ENCODE peak calls at places on chromosomes 4 and X, in seven cellular contexts. V is A549, B is tibial nerve, Y is HepG2, X is transverse colon, R is HCT116, P is IMR-90. Z is an unnamed sample.
A peak's percentile ranks its signal among the peaks of the same experiment; 100 is the strongest.

GRCh38 chrX:19840899-19841648 is 46.3 kb downstream of the SH3KBP1 start:
- DNase-seq in R (no peak), P (no peak), V (no peak), X (no peak), Y (peak; percentile 1), B (no peak), Z (no peak)

GRCh38 chrX:12480956-12481355 is 310.3 kb upstream of the PRPS2 start:
- DNase-seq in Y (no peak), R (no peak), V (no peak), P (peak; percentile 35), X (no peak), B (no peak), Z (no peak)

GRCh38 chr4:82201805-82202636 is 171.8 kb downstream of the HNRNPD start:
- DNase-seq in V (peak; percentile 40), R (peak; percentile 36), X (peak; percentile 35), P (peak; percentile 27), Y (peak; percentile 49), B (no peak), Z (no peak)

GRCh38 chr4:104964387-104965175 is 182.1 kb upstream of the TET2 start:
- DNase-seq in V (no peak), B (no peak), R (no peak), P (no peak), X (no peak), Y (no peak), Z (no peak)

GRCh38 chr4:76306882-76307669 is 543 bp downstream of the STBD1 start:
- DNase-seq in V (peak; percentile 68), R (no peak), B (peak; percentile 12), X (peak; percentile 80), P (peak; percentile 44), Y (peak; percentile 19), Z (peak; percentile 81)

GRCh38 chr4:99838927-99839326 is 22.3 kb downstream of the DAPP1 start:
- DNase-seq in V (no peak), Y (no peak), B (no peak), R (no peak), X (no peak), P (no peak), Z (no peak)

GRCh38 chrX:44874481-44875184 is 1.6 kb downstream of the KDM6A start:
- DNase-seq in Y (no peak), X (peak; percentile 42), B (peak; percentile 10), R (no peak), P (peak; percentile 49), V (peak; percentile 50), Z (no peak)

GRCh38 chrX:140318306-140318705 is 186.6 kb downstream of the SOX3 start:
- DNase-seq in P (no peak), Y (no peak), R (no peak), V (no peak), X (no peak), B (no peak), Z (no peak)

GRCh38 chrX:39157796-39158195 is 356.5 kb downstream of the MID1IP1 start:
- DNase-seq in R (no peak), P (no peak), Y (no peak), X (no peak), V (no peak), B (no peak), Z (no peak)

GRCh38 chr4:11470709-11471441 is 42.2 kb upstream of the HS3ST1 start:
- DNase-seq in V (no peak), Y (no peak), R (no peak), B (no peak), P (no peak), X (no peak), Z (no peak)

GRCh38 chr4:164931551-164932324 is 45.7 kb downstream of the TRIM61 start:
- DNase-seq in P (no peak), Y (no peak), X (no peak), R (no peak), B (no peak), V (no peak), Z (no peak)

GRCh38 chr4:183596056-183596757 is 62.8 kb downstream of the RWDD4 start:
- DNase-seq in Y (no peak), X (no peak), P (no peak), V (no peak), B (no peak), R (no peak), Z (no peak)

GRCh38 chr4:127212701-127213100 is 420.1 kb upstream of the INTU start:
- DNase-seq in P (peak; percentile 17), R (no peak), V (no peak), Y (no peak), X (no peak), B (no peak), Z (no peak)

GRCh38 chrX:21715825-21716224 is 42.1 kb downstream of the SMPX start:
- DNase-seq in P (no peak), Y (no peak), R (no peak), B (no peak), V (no peak), X (no peak), Z (no peak)

GRCh38 chr4:102610007-102610406 is 108.8 kb downstream of the NFKB1 start:
- DNase-seq in Y (no peak), X (no peak), V (no peak), B (no peak), P (peak; percentile 12), R (no peak), Z (no peak)

GRCh38 chrX:96685205-96686099 is 810 bp downstream of the DIAPH2 start:
- DNase-seq in B (peak; percentile 27), R (no peak), V (peak; percentile 42), X (peak; percentile 45), P (peak; percentile 55), Y (peak; percentile 7), Z (peak; percentile 34)

GRCh38 chrX:96683997-96684338 is 674 bp upstream of the DIAPH2 start:
- DNase-seq in P (no peak), R (no peak), Y (peak; percentile 0), V (no peak), X (no peak), B (no peak), Z (no peak)

GRCh38 chrX:96684339-96685204 is at the start of gene DIAPH2:
- DNase-seq in B (peak; percentile 54), V (peak; percentile 84), Y (peak; percentile 78), R (peak; percentile 61), X (peak; percentile 87), P (peak; percentile 75), Z (peak; percentile 89)

DNA sequence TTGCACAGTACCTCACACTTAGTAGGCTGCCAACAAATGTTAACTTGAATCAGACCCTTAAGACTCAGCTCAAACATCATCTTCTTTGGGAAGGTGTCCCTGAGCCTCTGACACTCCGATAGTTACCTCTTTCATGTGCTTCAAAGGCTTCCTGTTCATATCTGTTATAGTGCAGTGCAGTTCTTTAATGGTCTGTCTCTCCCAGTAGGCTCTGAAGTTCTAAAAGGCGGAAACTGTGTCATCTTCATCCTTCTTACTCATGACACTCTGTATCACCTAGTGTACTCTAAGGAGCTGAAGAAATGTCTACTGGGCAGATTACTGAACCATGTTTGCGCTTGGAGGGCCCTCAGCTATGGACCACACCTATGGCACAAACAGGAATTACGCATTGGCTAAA is 2.1 kb upstream of the DIAPH2 start:
- DNase-seq in X (no peak), Y (no peak), B (no peak), V (no peak), R (no peak), P (no peak), Z (no peak)
- H3K27ac ChIP-seq in X (no peak overlapping the region), Y (no peak overlapping the region), B (no peak overlapping the region), V (no peak overlapping the region), R (no peak overlapping the region), P (no peak overlapping the region), Z (no peak overlapping the region)

DNA sequence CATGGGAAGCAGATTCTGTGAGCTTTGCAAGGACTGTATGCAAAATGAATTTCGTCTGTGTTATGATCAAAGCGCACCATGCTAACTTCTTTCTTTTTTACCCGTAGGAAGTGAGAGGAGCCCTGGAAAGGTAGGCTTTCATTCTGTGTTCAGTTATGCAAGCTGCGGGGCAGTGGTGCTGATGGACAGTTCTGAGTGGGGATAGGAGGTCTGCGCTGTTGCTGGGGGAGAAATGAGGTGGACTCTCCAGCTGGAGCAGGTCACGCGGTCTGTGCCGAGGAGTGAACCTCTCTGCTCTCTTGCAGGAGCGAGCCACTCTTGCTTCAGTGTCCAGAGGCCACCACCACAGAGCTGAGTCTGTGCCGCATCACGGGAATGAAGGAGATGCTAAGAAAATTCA is 4.5 kb downstream of the TRIML1 start:
- DNase-seq in R (no peak), X (no peak), P (no peak), V (no peak), Y (no peak), B (no peak), Z (no peak)
- TF ChIP-seq POLR2A in R (no peak), X (no peak), P (no peak), V (no peak), Y (no peak), B (no peak), Z (no peak)

GRCh38 chrX:107445636-107446035 is 3.8 kb upstream of the FRMPD3 start:
- DNase-seq in V (no peak), B (no peak), Y (no peak), X (no peak), R (no peak), P (no peak), Z (no peak)
- H3K4me1 ChIP-seq in V (no peaks in the 10 kb centered on the region), B (no peaks in the 10 kb centered on the region), Y (peaks cover 12% of the 10 kb centered on the region), X (no peaks in the 10 kb centered on the region), R (peaks cover 3% of the 10 kb centered on the region), P (no peaks in the 10 kb centered on the region), Z (peaks cover 2% of the 10 kb centered on the region)

GRCh38 chrX:28550331-28550872 is 36.8 kb upstream of the IL1RAPL1 start:
- DNase-seq in B (no peak), P (no peak), Y (no peak), V (no peak), R (no peak), X (no peak), Z (no peak)

GRCh38 chrX:28552882-28553829 is 34.1 kb upstream of the IL1RAPL1 start:
- DNase-seq in V (no peak), R (no peak), P (no peak), Y (no peak), B (no peak), X (no peak), Z (no peak)

GRCh38 chrX:28552322-28552721 is 34.9 kb upstream of the IL1RAPL1 start:
- DNase-seq in Y (no peak), V (no peak), X (no peak), R (no peak), B (no peak), P (peak; percentile 16), Z (no peak)

DNA sequence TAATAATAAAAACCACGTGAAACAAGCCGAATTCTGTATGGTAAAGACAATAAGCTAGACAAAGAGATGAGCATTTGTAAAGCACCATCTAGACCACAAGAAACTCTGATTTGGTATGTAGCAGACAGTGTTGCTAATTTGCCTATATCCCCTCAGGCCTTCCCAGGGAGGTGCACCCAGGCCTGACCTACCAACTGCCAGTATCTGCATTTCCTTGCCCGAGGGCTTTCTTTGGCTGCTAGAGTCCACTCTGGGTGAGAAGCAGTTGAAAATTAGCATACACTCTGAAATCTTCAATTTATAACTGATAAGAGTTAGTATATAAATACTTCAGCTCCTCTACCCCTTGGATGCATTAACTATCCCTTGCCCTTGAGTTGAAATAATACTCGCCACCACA is 37.4 kb upstream of the IL1RAPL1 start:
- DNase-seq in R (no peak), V (no peak), Y (no peak), X (no peak), B (no peak), P (no peak), Z (no peak)
- H3K27ac ChIP-seq in R (no peak overlapping the region), V (no peak overlapping the region), Y (no peak overlapping the region), X (no peak overlapping the region), B (no peak overlapping the region), P (no peak overlapping the region), Z (no peak overlapping the region)

Z was measured in right lobe of liver.